ENCODE peak calls at places on chromosomes 6 and 20, in ten cellular contexts. N is CD8-positive, alpha-beta T cell; T is right lobe of liver; U is stomach; F is upper lobe of right lung; Z is MM.1S; I is IMR-90; Y is SK-N-SH; O is cardiac muscle cell; M is body of pancreas. R is an unnamed sample.

GRCh38 chr6:80690611-80691090 is 584.2 kb downstream of the BCKDHB start:
- DNase-seq in N (no peak), T (no peak), U (no peak), F (no peak), Z (no peak), I (peak), Y (no peak), O (no peak), M (no peak), R (no peak)

GRCh38 chr6:1257778-1258177 is 54.1 kb upstream of the FOXQ1 start:
- DNase-seq in N (no peak), T (no peak), U (no peak), F (no peak), Z (peak), I (no peak), Y (no peak), O (no peak), M (no peak), R (no peak)

GRCh38 chr6:63476302-63476701 is 96.0 kb upstream of the LOC128125822 start:
- DNase-seq in N (no peak), T (no peak), U (no peak), F (no peak), Z (no peak), I (no peak), Y (no peak), O (peak), M (peak), R (no peak)

GRCh38 chr6:31821301-31822037 is 6.1 kb upstream of the HSPA1B start:
- DNase-seq in N (no peak), T (peak), U (peak), F (peak), Z (peak), I (peak), Y (peak), O (peak), M (peak), R (peak)

GRCh38 chr6:144314003-144314485 is 28.9 kb downstream of the UTRN start:
- DNase-seq in N (no peak), T (peak), U (no peak), F (peak), Z (no peak), I (peak), Y (no peak), O (no peak), M (peak), R (no peak)

GRCh38 chr6:44411141-44411540 is 23.6 kb downstream of the CDC5L start:
- DNase-seq in N (no peak), T (no peak), U (no peak), F (no peak), Z (no peak), I (peak), Y (no peak), O (no peak), M (no peak), R (no peak)

GRCh38 chr6:7887278-7887991 is 23.2 kb downstream of the TXNDC5 start:
- DNase-seq in N (no peak), T (no peak), U (no peak), F (no peak), Z (no peak), I (no peak), Y (no peak), O (no peak), M (no peak), R (no peak)

GRCh38 chr6:158158123-158158522 is 9.9 kb downstream of the SERAC1 start:
- DNase-seq in N (no peak), T (no peak), U (no peak), F (no peak), Z (no peak), I (no peak), Y (no peak), O (no peak), M (no peak), R (no peak)

GRCh38 chr20:7113577-7114466 is 346.3 kb downstream of the BMP2 start:
- DNase-seq in N (no peak), T (peak), U (peak), F (no peak), Z (peak), I (peak), Y (peak), O (peak), M (peak), R (peak)

DNA sequence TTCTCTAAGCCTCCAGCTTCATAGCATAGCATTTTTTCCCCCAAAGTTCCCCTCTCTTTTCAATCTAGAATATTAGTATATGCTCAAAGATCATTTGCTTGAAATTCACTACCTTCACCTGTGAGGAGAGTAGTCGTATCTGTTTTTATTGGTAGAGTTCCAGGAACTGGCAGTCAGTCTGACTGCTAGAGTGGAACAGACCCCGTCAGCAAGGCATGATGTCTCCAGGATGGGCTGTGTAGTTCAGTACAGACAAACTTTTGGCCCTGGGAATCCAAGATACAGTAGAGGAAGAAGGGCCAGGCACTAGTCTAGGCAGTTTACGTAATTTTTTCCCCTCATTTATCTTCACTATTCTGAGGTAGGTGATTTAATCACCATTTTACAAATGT is 29.1 kb downstream of the RALY start:
- DNase-seq in N (no peak), T (no peak), U (no peak), F (no peak), Z (no peak), I (no peak), Y (no peak), O (no peak), M (no peak), R (no peak)
- H3K27ac ChIP-seq in N (no peak), T (no peak), U (no peak), F (no peak), Z (peak), I (no peak), Y (no peak), O (no peak), M (no peak), R (no peak)

DNA sequence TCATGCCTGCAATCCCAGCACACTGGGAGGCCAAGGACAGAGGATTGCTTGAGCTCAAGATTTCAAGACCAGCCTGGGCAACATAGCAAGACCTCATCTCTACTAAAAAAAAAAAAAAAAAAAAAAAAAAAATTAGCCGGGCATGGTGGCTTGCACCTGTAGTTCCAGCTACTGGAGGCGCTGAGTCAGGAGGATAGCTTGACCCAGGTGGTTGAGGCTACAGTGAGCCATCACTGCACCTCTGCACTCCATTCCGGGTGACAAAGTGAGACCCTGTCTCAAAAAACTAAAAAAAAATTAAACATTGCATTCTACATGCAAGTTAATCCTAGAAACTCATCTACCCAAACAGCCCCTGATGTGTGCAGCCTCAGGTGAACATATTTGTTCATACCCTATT is 7.3 kb upstream of the TRAM2 start:
- DNase-seq in N (no peak), T (no peak), U (no peak), F (no peak), Z (peak), I (no peak), Y (no peak), O (no peak), M (no peak), R (no peak)
- TF ChIP-seq CTCF in N (no peak), T (no peak), U (no peak), F (no peak), Z (no peak), I (no peak), Y (no peak), O (no peak), M (no peak), R (no peak)

GRCh38 chr6:168148231-168148849 is 69.3 kb upstream of the FRMD1 start:
- DNase-seq in N (no peak), T (no peak), U (no peak), F (no peak), Z (no peak), I (no peak), Y (no peak), O (no peak), M (no peak), R (no peak)
- H3K4me3 ChIP-seq in N (no peak), T (no peak), U (no peak), F (no peak), Z (no peak), I (no peak), Y (no peak), O (no peak), M (no peak), R (no peak)

GRCh38 chr6:163572612-163573011 is 158.1 kb downstream of the QKI start:
- DNase-seq in N (no peak), T (no peak), U (no peak), F (no peak), Z (no peak), I (peak), Y (no peak), O (no peak), M (no peak), R (no peak)
- H3K27ac ChIP-seq in N (no peak), T (no peak), U (no peak), F (no peak), Z (no peak), I (no peak), Y (no peak), O (peak), M (no peak), R (peak)

DNA sequence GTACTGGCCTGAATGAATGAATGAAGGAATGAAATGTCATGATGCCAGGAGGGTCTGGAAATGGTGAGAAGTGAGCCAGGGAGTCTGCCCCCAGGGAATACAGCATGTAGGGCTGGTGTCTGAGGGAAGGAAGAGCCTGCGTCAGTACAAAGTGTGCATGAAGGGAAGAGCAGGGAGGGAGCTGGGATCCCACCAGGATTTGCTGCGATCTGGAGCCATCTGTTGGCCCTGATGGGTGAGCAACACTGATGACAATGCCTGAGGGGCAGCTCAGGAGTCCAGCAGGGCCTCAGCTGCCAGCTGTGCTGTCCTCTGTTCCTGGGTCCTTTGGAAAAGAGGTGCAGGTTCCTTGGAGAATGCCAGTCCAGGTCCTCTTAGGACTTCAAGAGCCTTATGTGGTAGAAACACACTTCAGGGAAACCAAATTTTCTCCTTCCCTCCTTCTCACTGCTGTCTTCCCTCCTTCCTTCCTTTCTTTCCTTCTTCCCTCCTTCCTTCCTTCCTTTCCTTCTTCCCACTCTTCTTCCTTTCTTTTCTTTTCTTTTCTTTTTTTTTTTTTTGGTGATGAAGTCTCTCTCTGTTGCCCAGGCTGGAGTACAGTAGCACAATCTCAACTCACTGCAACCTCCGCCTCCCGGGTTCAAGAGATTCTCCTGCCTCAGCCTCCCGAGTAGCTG is 11.5 kb downstream of the BPI start:
- DNase-seq in N (no peak), T (no peak), U (no peak), F (no peak), Z (no peak), I (peak), Y (peak), O (no peak), M (no peak), R (no peak)
- TF ChIP-seq CTCF in N (no peak), T (no peak), U (no peak), F (no peak), Z (no peak), I (no peak), Y (peak), O (peak), M (no peak), R (peak)

GRCh38 chr6:86942761-86943526 is 5.6 kb downstream of the HTR1E start:
- DNase-seq in N (no peak), T (no peak), U (no peak), F (no peak), Z (no peak), I (no peak), Y (no peak), O (no peak), M (no peak), R (no peak)

GRCh38 chr6:86938814-86939213 is 1.5 kb downstream of the HTR1E start:
- DNase-seq in N (no peak), T (no peak), U (no peak), F (no peak), Z (no peak), I (no peak), Y (no peak), O (no peak), M (no peak), R (no peak)

GRCh38 chr6:86949776-86950175 is 12.4 kb downstream of the HTR1E start:
- DNase-seq in N (no peak), T (no peak), U (no peak), F (no peak), Z (no peak), I (no peak), Y (no peak), O (no peak), M (no peak), R (no peak)

DNA sequence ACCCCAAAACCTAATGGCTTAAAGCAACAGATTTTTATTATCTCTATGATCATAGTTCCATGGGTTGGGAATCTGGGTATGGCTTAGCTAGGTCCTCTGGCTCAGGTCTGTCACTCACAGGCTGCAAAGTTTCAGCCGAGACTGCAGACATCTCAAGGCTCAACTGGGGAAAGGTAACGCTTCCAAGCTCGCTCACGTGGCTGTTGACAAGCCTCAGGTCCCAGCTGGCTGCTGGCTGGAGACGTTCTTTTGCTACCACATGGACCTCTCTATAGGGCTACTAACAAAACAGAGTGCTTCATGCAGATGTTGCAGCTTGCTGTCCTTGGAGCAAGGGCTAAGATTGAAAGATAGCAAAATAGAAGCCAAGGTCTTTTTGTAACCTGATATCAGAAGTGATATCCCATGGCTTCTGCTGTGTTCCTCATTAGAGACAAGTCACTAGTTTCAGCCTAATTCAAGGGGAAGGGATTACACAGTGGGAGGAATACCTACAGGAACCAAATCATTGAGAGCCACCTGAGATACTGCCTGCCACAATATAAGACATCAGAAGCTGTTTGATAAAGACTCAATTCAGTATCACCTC is 6.6 kb downstream of the HTR1E start:
- DNase-seq in N (no peak), T (no peak), U (peak), F (no peak), Z (no peak), I (no peak), Y (no peak), O (no peak), M (peak), R (no peak)
- H3K4me3 ChIP-seq in N (no peak), T (no peak), U (no peak), F (no peak), Z (no peak), I (no peak), Y (no peak), O (no peak), M (no peak), R (no peak)